ENCODE peak calls at places on chromosome 17, in six cellular contexts. O is CD8-positive, alpha-beta memory T cell; E is fibroblast of lung; H is A549; R is mesendoderm; K is naive thymus-derived CD4-positive, alpha-beta T cell. J is an unnamed sample. For H3K4me1, the result is how much of the 10 kb centered on the place peaks cover.

GRCh38 chr17:45770632-45771472 is 13.3 kb upstream of the CRHR1 start:
- DNase-seq in H (no peak), E (no peak), R (peak), O (no peak), K (no peak), J (no peak)

GRCh38 chr17:2053380-2054261 is 1.3 kb upstream of the HIC1 start:
- DNase-seq in E (peak), K (peak), H (peak), O (peak), R (peak), J (peak)

GRCh38 chr17:9107527-9107926 is 86.2 kb downstream of the NTN1 start:
- DNase-seq in H (no peak), E (no peak), K (no peak), O (no peak), R (no peak), J (no peak)

GRCh38 chr17:15273141-15273793 is 8.1 kb upstream of the PMP22 start:
- DNase-seq in K (no peak), R (no peak), H (peak), E (peak), O (no peak), J (no peak)

GRCh38 chr17:82914375-82914774 is 74.6 kb upstream of the ZNF750 start:
- DNase-seq in E (no peak), H (no peak), R (no peak), O (no peak), K (no peak), J (peak)

GRCh38 chr17:66904760-66905637 is 59.5 kb upstream of the CACNG4 start:
- DNase-seq in K (no peak), O (no peak), R (no peak), H (peak), E (peak), J (no peak)

GRCh38 chr17:3879181-3879580 is 13.7 kb downstream of the CAMKK1 start:
- DNase-seq in H (no peak), O (no peak), E (peak), K (no peak), R (peak), J (no peak)

GRCh38 chr17:4998027-4998665 is 396 bp downstream of the KIF1C start:
- DNase-seq in R (peak), E (peak), H (peak), O (no peak), K (no peak), J (peak)

GRCh38 chr17:7833011-7833794 is 814 bp upstream of the KDM6B start:
- DNase-seq in H (no peak), R (no peak), O (no peak), E (no peak), K (no peak), J (no peak)

GRCh38 chr17:7688808-7689316 is 585 bp downstream of the WRAP53 start:
- DNase-seq in K (no peak), H (no peak), R (no peak), O (no peak), E (no peak), J (no peak)

GRCh38 chr17:81695801-81696200 is 7.4 kb upstream of the MRPL12 start:
- DNase-seq in K (no peak), E (no peak), O (no peak), R (no peak), H (no peak), J (no peak)

GRCh38 chr17:81035389-81036127 is 607 bp downstream of the BAIAP2 start:
- DNase-seq in E (peak), H (no peak), R (no peak), K (no peak), O (no peak), J (no peak)

GRCh38 chr17:4520060-4520880 is 21.6 kb downstream of the SPNS2 start:
- DNase-seq in K (no peak), O (no peak), R (no peak), H (no peak), E (no peak), J (no peak)

GRCh38 chr17:33667671-33668070 is 374.6 kb upstream of the ASIC2 start:
- DNase-seq in E (no peak), R (no peak), H (no peak), O (no peak), K (no peak), J (no peak)

GRCh38 chr17:78883090-78883532 is 19.9 kb downstream of the CEP295NL start:
- DNase-seq in O (no peak), H (peak), R (peak), K (no peak), E (peak), J (peak)

GRCh38 chr17:74738051-74738996 is 1.3 kb downstream of the RAB37 start:
- DNase-seq in O (peak), R (no peak), K (peak), H (peak), E (no peak), J (no peak)
- H3K4me1 ChIP-seq in O (half or more), R (under half), K (half or more), H (under half), E (under half), J (under half)

DNA sequence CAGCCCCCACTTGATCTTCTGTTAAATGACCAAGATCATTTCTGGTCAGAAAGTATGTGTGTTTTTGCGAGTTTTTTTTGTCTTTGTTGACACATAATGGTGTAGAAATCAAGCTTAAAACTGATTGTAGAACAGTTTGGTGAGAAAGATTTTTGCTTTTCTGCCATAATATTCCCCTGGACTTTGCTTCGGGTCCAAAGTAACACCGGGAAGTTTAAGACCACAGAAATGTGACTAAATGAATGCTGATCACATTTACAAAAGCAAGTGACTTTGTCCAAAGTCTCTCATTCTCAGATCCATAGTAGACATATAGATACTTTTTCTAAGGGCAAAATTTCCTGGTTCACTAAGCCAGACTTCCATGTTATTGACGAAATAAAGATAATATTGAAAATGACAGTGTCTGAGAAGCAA is 2.6 kb downstream of the FAM20A start:
- DNase-seq in K (no peak), R (no peak), E (no peak), O (no peak), H (no peak), J (no peak)
- H3K4me1 ChIP-seq in K (under half), R (under half), E (under half), O (under half), H (under half), J (half or more)

GRCh38 chr17:48470388-48471034 is 40.5 kb upstream of the SKAP1 start:
- DNase-seq in K (no peak), E (peak), H (peak), O (no peak), R (peak), J (no peak)

GRCh38 chr17:48471807-48472484 is 41.9 kb upstream of the SKAP1 start:
- DNase-seq in R (no peak), E (no peak), K (no peak), H (no peak), O (no peak), J (no peak)

GRCh38 chr17:48468299-48468698 is 38.3 kb upstream of the SKAP1 start:
- DNase-seq in H (no peak), E (no peak), K (no peak), O (no peak), R (no peak), J (no peak)

GRCh38 chr17:48465884-48466283 is 35.9 kb upstream of the SKAP1 start:
- DNase-seq in K (no peak), H (no peak), O (no peak), R (no peak), E (no peak), J (no peak)

DNA sequence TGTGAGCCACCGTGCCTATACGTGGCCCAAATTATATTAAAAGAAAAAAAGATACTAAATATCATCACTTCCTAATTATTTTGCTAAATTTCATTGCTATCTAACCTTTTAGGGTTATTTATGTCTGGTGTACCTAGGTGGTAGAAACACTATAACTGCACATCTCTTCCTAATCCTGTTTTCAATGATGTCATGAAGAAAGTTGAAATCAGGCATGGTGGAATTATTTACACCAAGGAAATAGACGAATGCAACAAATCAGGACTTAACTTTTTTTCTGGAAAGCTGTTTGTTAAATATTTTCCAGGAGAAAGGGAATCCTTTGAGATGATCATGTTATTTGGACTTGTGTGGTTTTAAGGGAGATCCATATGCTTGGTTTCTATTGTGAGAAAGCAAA is 39.2 kb upstream of the SKAP1 start:
- DNase-seq in R (no peak), H (no peak), K (no peak), O (no peak), E (no peak), J (no peak)
- H3K4me1 ChIP-seq in R (under half), H (under half), K (under half), O (under half), E (under half), J (under half)

GRCh38 chr17:19384723-19385391 is 2.1 kb downstream of the MFAP4 start:
- DNase-seq in E (peak), H (no peak), O (no peak), K (no peak), R (peak), J (peak)
- H3K4me1 ChIP-seq in E (half or more), H (under half), O (under half), K (under half), R (under half), J (under half)

GRCh38 chr17:28968269-28968913 is 17.1 kb upstream of the PHF12 start:
- DNase-seq in O (no peak), R (peak), H (no peak), K (no peak), E (peak), J (peak)
- H3K4me1 ChIP-seq in O (under half), R (under half), H (under half), K (under half), E (under half), J (under half)

DNA sequence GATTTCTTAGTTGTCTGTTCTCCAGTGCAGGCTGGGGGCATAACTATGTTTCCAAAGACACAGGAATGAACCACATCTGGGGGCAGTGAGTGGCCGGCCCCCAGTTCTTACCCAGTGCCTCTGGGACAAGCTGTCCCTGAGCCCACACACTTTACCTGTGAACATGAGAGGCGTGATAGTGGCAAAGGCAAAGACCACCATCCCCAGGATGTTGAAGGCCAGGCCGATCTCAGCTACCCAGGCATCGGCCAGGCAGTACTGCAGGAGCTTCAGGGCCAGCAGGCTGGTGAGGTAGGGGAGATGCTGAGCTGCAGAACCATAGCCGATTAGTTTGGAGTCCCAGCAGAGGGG is 1.6 kb downstream of the SLC46A1 start:
- DNase-seq in O (no peak), K (no peak), R (no peak), E (no peak), H (no peak), J (no peak)
- H3K4me1 ChIP-seq in O (under half), K (under half), R (under half), E (under half), H (under half), J (under half)

GRCh38 chr17:77422104-77422782 is 281.5 kb downstream of the SEC14L1 start:
- DNase-seq in H (peak), K (no peak), O (no peak), R (peak), E (no peak), J (peak)

GRCh38 chr17:77420804-77421634 is 280.2 kb downstream of the SEC14L1 start:
- DNase-seq in R (peak), K (peak), E (peak), H (peak), O (peak), J (peak)

GRCh38 chr17:77419547-77420475 is 279.0 kb downstream of the SEC14L1 start:
- DNase-seq in K (no peak), H (no peak), E (peak), O (no peak), R (peak), J (no peak)

GRCh38 chr17:77420476-77420803 is 279.7 kb downstream of the SEC14L1 start:
- DNase-seq in K (no peak), E (no peak), R (no peak), H (no peak), O (no peak), J (no peak)

GRCh38 chr17:77421635-77421982 is 280.8 kb downstream of the SEC14L1 start:
- DNase-seq in H (no peak), E (no peak), R (no peak), O (no peak), K (no peak), J (peak)
- H3K4me1 ChIP-seq in H (half or more), E (half or more), R (under half), O (half or more), K (half or more), J (half or more)

DNA sequence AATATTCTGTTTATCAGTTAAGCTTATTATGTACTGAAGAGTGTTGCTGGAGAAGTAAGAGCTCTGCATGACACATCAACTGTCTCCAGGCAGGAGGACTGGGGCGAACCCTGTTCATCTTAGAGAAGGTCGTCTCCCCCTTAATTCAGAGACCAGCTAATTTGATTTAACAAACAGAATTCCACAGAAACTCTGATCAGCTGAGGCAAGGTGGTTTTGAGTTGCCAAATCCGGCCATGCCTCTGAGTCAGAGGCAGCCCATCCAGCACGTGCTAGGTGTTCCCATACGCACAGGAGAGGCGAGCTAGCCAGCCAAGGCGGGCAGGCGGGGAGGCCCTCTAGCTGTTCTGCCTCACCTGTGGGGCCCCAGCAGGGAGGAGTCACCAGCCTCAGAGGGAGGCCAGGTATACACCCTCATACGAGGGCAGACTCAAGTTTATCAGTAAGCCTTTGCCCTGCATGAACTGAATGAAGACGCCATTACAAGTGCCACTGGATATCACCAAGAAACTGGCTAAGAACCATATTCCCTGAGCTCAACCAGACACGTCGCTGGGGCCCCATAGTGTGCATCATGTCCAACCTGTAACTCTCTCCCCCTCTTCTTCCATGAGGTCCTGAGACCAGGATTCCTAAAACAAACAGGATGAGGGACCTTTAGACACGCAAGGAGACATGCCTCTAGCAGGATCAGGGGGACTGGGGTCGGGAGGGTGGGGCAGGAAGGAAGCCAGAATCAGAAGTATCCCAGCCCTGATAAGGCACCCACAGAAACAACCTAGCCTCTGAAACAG is 25.7 kb downstream of the STAT5A start:
- DNase-seq in E (peak), H (no peak), R (no peak), K (no peak), O (peak), J (no peak)
- H3K4me1 ChIP-seq in E (under half), H (under half), R (under half), K (half or more), O (half or more), J (under half)

GRCh38 chr17:31128241-31128640 is 33.5 kb downstream of the NF1 start:
- DNase-seq in H (no peak), O (no peak), R (no peak), E (no peak), K (no peak), J (no peak)
- H3K4me1 ChIP-seq in H (under half), O (under half), R (under half), E (under half), K (under half), J (under half)

DNA sequence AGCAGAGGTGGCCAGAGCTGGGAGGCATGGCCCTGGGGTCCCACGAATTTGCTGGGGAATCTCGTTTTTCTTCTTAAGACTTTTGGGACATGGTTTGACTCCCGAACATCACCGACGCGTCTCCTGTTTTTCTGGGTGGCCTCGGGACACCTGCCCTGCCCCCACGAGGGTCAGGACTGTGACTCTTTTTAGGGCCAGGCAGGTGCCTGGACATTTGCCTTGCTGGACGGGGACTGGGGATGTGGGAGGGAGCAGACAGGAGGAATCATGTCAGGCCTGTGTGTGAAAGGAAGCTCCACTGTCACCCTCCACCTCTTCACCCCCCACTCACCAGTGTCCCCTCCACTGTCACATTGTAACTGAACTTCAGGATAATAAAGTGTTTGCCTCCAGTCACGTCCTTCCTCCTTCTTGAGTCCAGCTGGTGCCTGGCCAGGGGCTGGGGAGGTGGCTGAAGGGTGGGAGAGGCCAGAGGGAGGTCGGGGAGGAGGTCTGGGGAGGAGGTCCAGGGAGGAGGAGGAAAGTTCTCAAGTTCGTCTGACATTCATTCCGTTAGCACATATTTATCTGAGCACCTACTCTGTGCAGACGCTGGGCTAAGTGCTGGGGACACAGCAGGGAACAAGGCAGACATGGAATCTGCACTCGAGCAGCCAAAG is 2.3 kb downstream of the CSF3 start:
- DNase-seq in H (no peak), E (no peak), O (no peak), K (no peak), R (no peak), J (no peak)
- H3K4me1 ChIP-seq in H (under half), E (under half), O (under half), K (under half), R (under half), J (under half)

J was measured in thyroid gland.